ENCODE peak calls at places on chromosome 17, in ten cellular contexts. Q is cardiac muscle cell, H is omental fat pad, J is RWPE1, W is dorsolateral prefrontal cortex, I is thoracic aorta, F is H9, A is GM13977, O is BJ, R is NB4. L is an unnamed sample.

GRCh38 chr17:258906-259305 is 77.5 kb upstream of the DOC2B start:
- DNase-seq in Q (no peak), I (no peak), F (no peak), R (no peak), J (no peak), A (no peak), W (no peak), H (no peak), O (no peak), L (peak; percentile 50)

GRCh38 chr17:3026125-3026855 is 37.1 kb downstream of the OR1D5 start:
- DNase-seq in A (no peak), I (no peak), J (no peak), F (peak; percentile 24), H (no peak), O (no peak), Q (no peak), R (no peak), W (no peak), L (peak; percentile 62)

GRCh38 chr17:82976982-82977488 is 102.4 kb upstream of the METRNL start:
- DNase-seq in J (no peak), O (no peak), I (no peak), Q (no peak), A (no peak), W (no peak), H (no peak), R (no peak), F (no peak), L (no peak)

GRCh38 chr17:75049057-75049456 is 2.0 kb downstream of the KCTD2 start:
- DNase-seq in I (no peak), O (no peak), A (no peak), Q (no peak), H (no peak), W (no peak), F (no peak), J (no peak), R (no peak), L (no peak)

GRCh38 chr17:3167574-3167973 is 29.7 kb upstream of the OR1A2 start:
- DNase-seq in O (no peak), J (no peak), F (no peak), W (no peak), I (no peak), A (peak; percentile 15), R (peak; percentile 55), H (no peak), Q (no peak), L (no peak)

GRCh38 chr17:36495076-36495578 is 8.6 kb downstream of the ZNHIT3 start:
- DNase-seq in I (no peak), A (no peak), F (no peak), O (no peak), J (no peak), H (no peak), W (no peak), R (peak; percentile 46), Q (no peak), L (no peak)

GRCh38 chr17:10403589-10403988 is 18.2 kb downstream of the MYH8 start:
- DNase-seq in R (no peak), H (no peak), A (no peak), F (no peak), J (no peak), W (no peak), I (no peak), O (no peak), Q (no peak), L (no peak)

GRCh38 chr17:83103938-83104311 is 24.5 kb downstream of the METRNL start:
- DNase-seq in R (no peak), O (no peak), H (no peak), I (no peak), A (no peak), Q (no peak), J (no peak), F (no peak), W (no peak), L (no peak)

DNA sequence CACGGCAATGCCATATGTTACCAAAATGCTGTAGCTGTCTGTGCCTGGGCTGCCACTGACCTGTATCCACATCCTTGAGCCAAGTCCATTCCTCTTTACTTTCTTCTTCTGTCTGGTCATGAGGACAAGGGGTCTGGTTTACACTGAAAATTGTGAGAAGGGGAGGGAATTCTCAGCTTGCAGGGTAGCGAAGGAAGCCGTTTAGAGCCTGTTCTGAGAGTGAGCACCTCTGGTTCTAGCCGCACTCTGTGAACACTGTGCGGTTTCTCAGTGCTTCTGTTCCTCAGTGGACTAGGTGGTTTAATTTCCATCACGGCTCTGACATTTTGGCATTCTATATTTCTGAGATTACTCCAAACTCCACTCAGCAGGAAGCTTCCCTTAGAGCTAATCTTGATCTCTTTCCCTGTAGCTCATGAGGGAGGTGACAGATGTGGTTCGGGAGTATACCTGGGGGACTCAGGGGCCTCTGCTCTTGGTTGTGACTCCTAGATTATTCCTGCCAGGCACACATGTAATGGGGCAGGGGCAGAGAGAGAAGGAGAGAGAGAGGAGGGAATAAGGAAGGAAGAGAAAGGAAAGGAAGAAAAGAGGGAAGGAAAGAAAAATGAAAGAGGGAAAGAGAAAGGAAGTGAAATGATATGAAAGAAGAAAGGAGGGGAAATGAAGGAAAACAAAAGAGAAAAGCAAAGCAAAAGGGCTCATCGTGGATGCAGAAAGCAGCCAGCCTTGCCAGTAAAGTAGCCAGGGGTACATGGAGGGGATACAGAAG is 14.2 kb upstream of the TBX21 start:
- DNase-seq in I (no peak), R (no peak), A (no peak), Q (no peak), J (no peak), O (no peak), W (no peak), F (no peak), H (no peak), L (no peak)
- TF ChIP-seq CTCF in I (no peak), R (no peak), A (no peak), Q (no peak), J (no peak), O (no peak), W (no peak), F (no peak), H (no peak), L (no peak)

DNA sequence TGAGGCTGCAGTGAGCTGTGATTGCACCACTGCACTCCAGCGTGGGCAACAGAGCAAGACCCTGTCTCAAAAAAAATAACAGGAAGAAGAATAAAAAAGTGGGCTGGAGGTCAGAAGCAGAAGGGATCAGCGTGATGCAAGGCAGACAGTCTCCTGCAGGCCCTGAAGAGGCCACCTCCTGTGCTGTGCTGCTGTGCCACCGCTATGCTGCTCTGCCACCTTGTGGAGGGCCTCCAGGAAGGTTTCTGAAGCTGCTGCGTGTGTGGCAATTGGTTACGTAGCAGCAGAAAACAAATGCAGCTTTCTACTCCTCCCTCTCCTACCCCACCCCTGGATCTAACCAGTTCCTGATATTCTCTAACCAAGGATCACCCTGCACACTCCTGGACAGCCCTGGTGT is 815.5 kb downstream of the KCNJ18 start:
- DNase-seq in J (no peak), H (no peak), F (no peak), R (peak; percentile 76), I (no peak), O (no peak), A (no peak), Q (no peak), W (no peak), L (no peak)
- TF ChIP-seq CTCF in J (no peak), H (no peak), F (no peak), R (peak; percentile 81), I (no peak), O (no peak), A (no peak), Q (no peak), W (no peak), L (no peak)

DNA sequence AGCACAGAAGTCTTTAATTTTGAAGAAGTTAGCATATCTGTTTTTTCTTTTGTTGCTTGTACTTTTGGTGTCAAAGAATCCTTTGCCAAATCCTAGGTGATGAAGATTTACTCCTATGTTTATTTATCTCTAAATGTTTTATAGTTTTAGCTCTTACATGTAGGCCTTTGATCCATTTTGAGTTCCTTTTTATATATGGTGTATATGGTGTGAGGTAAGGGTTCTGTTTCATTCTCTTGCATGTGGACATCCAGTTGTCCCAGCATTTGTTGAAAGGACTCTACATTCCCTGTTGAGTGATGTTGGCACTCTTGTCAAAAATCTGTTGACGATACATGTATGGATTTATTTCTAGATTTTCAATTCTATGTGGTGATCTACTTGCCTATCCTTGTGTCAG is 62.2 kb downstream of the RNF213 start:
- DNase-seq in R (no peak), W (no peak), I (no peak), O (no peak), F (no peak), A (no peak), H (no peak), J (no peak), Q (no peak), L (no peak)
- TF ChIP-seq CTCF in R (no peak), W (no peak), I (no peak), O (no peak), F (no peak), A (no peak), H (no peak), J (no peak), Q (no peak), L (no peak)

DNA sequence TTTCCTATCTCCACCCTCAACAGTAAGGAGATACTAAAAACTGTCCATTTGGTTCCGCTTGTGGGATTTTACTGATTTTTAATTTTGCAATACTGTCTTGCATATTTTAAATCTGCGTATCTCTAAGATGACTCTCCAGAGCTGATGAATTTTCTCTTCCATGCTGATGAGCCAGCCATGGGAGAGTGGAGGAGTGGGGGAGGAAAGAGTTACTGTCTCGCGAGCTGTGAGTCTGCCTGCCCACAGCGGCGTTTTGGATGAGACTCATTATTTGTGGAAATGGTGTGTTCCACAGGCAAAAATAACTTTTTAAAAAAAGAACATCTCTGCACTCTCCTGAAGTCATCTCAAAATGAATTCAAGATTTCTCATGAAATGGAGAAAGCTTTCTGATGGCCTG is 34.6 kb upstream of the MYOCD start:
- DNase-seq in F (no peak), A (no peak), J (no peak), R (no peak), O (no peak), W (peak; percentile 53), H (no peak), Q (no peak), I (peak; percentile 21), L (no peak)
- TF ChIP-seq CTCF in F (no peak), A (no peak), J (no peak), R (no peak), O (no peak), W (no peak), H (no peak), Q (no peak), I (no peak), L (no peak)

GRCh38 chr17:58174871-58175270 is 8.1 kb downstream of the OR4D2 start:
- DNase-seq in O (no peak), W (no peak), R (no peak), I (no peak), A (no peak), Q (no peak), F (no peak), J (no peak), H (no peak), L (no peak)

GRCh38 chr17:58176200-58176599 is 9.4 kb downstream of the OR4D2 start:
- DNase-seq in W (no peak), J (no peak), I (no peak), A (no peak), F (no peak), Q (peak; percentile 37), H (no peak), R (peak; percentile 35), O (no peak), L (no peak)

GRCh38 chr17:58166682-58167081 is at the start of gene OR4D2:
- DNase-seq in O (no peak), R (no peak), J (no peak), H (no peak), I (no peak), Q (no peak), A (no peak), W (no peak), F (no peak), L (no peak)

GRCh38 chr17:58172369-58173071 is 5.7 kb downstream of the OR4D2 start:
- DNase-seq in F (peak; percentile 85), R (peak; percentile 55), H (no peak), W (no peak), I (no peak), Q (peak; percentile 15), J (peak; percentile 48), O (no peak), A (peak; percentile 66), L (no peak)
- TF ChIP-seq CTCF in F (peak; percentile 78), R (peak; percentile 49), H (no peak), W (no peak), I (no peak), Q (peak; percentile 35), J (peak; percentile 60), O (peak; percentile 24), A (peak; percentile 60), L (peak; percentile 65)

L was measured in type B pancreatic cell.